ENCODE peak calls at places on chromosomes 3 and 15, in five cellular contexts. K, F, Q, Z and C are unnamed samples. For H3K4me1, the result is how much of the 10 kb centered on the place peaks cover.

GRCh38 chr15:62344806-62345539 is 179.9 kb upstream of the C2CD4B start:
- DNase-seq in K (peak), F (no peak), Q (peak), Z (peak), C (no peak)

GRCh38 chr15:25775317-25775912 is 87.7 kb downstream of the ATP10A start:
- DNase-seq in K (peak), F (no peak), Q (no peak), Z (peak), C (peak)

GRCh38 chr3:49619649-49620048 is 54.5 kb upstream of the APEH start:
- DNase-seq in K (no peak), F (no peak), Q (no peak), Z (no peak), C (no peak)

GRCh38 chr3:110749006-110749405 is 322.6 kb upstream of the NECTIN3 start:
- DNase-seq in K (no peak), F (no peak), Q (no peak), Z (no peak), C (no peak)

GRCh38 chr3:42839616-42840015 is 30.4 kb downstream of the ACKR2 start:
- DNase-seq in K (peak), F (no peak), Q (no peak), Z (peak), C (peak)

GRCh38 chr15:57489122-57489521 is 102.6 kb upstream of the MYZAP start:
- DNase-seq in K (no peak), F (no peak), Q (no peak), Z (no peak), C (no peak)

GRCh38 chr15:37133619-37134018 is 33.3 kb upstream of the MEIS2 start:
- DNase-seq in K (no peak), F (no peak), Q (no peak), Z (peak), C (no peak)

GRCh38 chr15:39629906-39630305 is 49.0 kb downstream of the THBS1 start:
- DNase-seq in K (no peak), F (no peak), Q (no peak), Z (no peak), C (no peak)

GRCh38 chr3:45224824-45225464 is 1.1 kb downstream of the TMEM158 start:
- DNase-seq in K (peak), F (no peak), Q (peak), Z (peak), C (peak)

GRCh38 chr3:13411186-13411860 is 8.8 kb downstream of the NUP210 start:
- DNase-seq in K (no peak), F (no peak), Q (no peak), Z (no peak), C (no peak)

GRCh38 chr15:39598186-39598850 is 17.4 kb downstream of the THBS1 start:
- DNase-seq in K (no peak), F (no peak), Q (no peak), Z (no peak), C (peak)

GRCh38 chr3:150697646-150698045 is 6.1 kb downstream of the ERICH6 start:
- DNase-seq in K (no peak), F (no peak), Q (no peak), Z (no peak), C (no peak)

GRCh38 chr15:97955040-97955439 is 5.5 kb upstream of the ARRDC4 start:
- DNase-seq in K (no peak), F (no peak), Q (no peak), Z (no peak), C (no peak)

GRCh38 chr3:100358413-100358812 is 23.9 kb downstream of the NIT2 start:
- DNase-seq in K (no peak), F (no peak), Q (no peak), Z (no peak), C (no peak)

DNA sequence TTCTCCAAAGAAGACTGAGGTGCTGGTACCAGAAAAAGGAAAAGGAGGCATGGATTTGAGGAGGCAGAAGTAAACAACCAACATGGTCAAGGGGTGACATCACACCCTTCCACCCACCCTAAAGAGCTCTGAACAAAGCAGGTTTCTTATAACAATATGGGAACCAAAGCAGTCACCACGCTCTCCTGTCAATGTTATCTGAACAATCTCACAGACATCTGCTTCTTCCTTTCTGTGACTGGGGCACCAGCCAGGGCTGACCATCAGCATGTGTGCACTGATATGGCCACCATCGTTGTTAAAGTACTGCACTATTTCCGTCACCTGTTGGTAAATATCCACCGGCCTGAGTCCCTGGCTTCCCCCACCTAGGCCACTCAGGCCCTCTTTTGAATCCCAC is 252.9 kb downstream of the SHQ1 start:
- DNase-seq in K (no peak), F (no peak), Q (no peak), Z (no peak), C (no peak)
- H3K4me1 ChIP-seq in K (under half), F (under half), Q (under half), Z (under half), C (half or more)

GRCh38 chr15:59396660-59397059 is 24.0 kb upstream of the MYO1E start:
- DNase-seq in K (no peak), F (no peak), Q (no peak), Z (no peak), C (no peak)

GRCh38 chr15:59398220-59398619 is 25.5 kb upstream of the MYO1E start:
- DNase-seq in K (no peak), F (no peak), Q (no peak), Z (no peak), C (no peak)

GRCh38 chr15:59399465-59400102 is 26.9 kb upstream of the MYO1E start:
- DNase-seq in K (peak), F (no peak), Q (no peak), Z (no peak), C (no peak)

GRCh38 chr15:59394166-59394661 is 21.5 kb upstream of the MYO1E start:
- DNase-seq in K (no peak), F (no peak), Q (no peak), Z (no peak), C (no peak)

DNA sequence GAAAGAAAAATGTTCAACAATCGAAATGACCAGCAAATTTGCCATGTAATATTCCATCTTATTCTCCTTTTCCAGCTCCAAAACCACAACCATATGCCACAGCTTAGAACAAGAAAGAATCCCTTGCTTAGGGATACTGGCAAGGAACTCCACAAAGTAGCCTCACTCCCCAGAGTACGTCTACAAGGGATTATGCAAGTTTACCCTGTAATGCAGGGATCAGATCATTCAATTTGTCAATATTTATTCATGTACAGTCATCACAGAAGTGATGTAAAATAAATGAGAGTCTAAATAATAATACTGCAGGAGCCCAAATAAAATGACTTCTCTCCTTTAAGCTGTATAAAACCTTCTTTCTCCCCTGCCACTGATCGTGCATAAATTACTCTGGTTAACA is 23.5 kb upstream of the MYO1E start:
- DNase-seq in K (no peak), F (no peak), Q (no peak), Z (peak), C (no peak)
- H3K4me1 ChIP-seq in K (under half), F (under half), Q (under half), Z (under half), C (under half)

GRCh38 chr3:129440648-129441190 is 695 bp downstream of the IFT122 start:
- DNase-seq in K (no peak), F (no peak), Q (no peak), Z (no peak), C (no peak)
- H3K4me1 ChIP-seq in K (under half), F (half or more), Q (under half), Z (under half), C (under half)

DNA sequence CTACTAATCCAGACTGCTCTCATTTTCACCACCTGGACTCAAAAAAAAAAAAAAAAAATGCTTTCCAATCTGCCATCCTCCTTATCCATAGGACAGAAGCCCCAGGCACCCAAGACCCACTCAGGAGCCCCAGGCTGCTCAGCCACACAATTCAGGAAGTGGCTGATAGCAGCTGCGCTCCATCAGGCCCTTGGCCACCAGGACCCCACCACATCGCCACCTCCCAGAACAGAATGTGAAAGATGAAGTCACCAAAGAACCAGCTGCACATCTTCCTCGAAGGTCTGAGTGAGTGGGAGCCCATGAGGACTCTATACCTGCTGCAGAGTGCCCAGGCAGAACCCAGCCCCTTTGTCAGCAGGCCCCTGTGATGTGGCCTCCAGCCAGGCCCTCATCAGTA is 19.5 kb downstream of the POC1A start:
- DNase-seq in K (no peak), F (no peak), Q (no peak), Z (no peak), C (no peak)
- H3K4me1 ChIP-seq in K (under half), F (under half), Q (under half), Z (under half), C (under half)

DNA sequence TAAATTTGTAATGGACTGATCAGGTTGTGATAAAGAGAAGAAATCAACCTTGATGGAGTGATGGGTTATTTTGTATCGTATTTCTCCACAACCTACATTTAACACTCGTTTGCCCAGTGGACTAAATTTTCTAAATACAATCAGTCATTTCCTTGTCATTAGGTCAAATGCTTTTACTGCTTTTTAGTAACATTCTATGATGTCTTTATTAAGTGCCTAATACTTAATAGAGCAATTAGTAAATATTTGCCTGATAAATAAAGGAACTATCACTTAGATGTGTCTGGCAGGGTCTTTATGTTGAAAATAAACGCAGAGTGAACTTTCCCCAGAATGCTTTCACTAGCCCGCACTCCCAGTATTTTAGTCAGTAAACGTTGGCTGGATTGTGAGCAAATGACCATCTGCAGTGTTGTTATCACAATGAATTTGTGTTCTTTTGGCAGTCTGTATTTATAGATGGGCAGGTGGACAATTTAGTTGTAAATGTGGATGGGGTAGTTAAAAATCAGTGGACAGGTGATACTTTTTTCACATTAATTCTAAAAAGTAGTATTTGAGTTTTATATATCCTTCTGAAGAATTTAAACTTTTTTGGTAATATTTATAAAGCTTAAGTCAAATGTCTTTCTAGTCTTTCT is 4.8 kb downstream of the USP3 start:
- DNase-seq in K (no peak), F (no peak), Q (no peak), Z (no peak), C (no peak)
- H3K4me1 ChIP-seq in K (under half), F (half or more), Q (under half), Z (half or more), C (under half)